ENCODE peak calls at places on chromosomes 7 and 10, in five cellular contexts. I is heart left ventricle, L is lower leg skin, R is heart right ventricle, W is endothelial cell. S is an unnamed sample.

GRCh38 chr7:96359876-96360275 is 38.0 kb upstream of the SLC25A13 start:
- DNase-seq in R (no peak), I (no peak), W (no peak), L (no peak), S (no peak)

GRCh38 chr7:94444808-94445207 is 50.1 kb downstream of the COL1A2 start:
- DNase-seq in I (no peak), R (no peak), L (no peak), W (no peak), S (no peak)

GRCh38 chr10:110636932-110637557 is 7.1 kb upstream of the RBM20 start:
- DNase-seq in R (peak), L (no peak), I (peak), W (no peak), S (no peak)

GRCh38 chr7:137847418-137848050 is 760 bp upstream of the DGKI start:
- DNase-seq in I (no peak), W (peak), R (no peak), L (no peak), S (no peak)

GRCh38 chr7:72153132-72153512 is 259.0 kb downstream of the CALN1 start:
- DNase-seq in L (no peak), W (no peak), I (no peak), R (no peak), S (no peak)

GRCh38 chr7:2681954-2682799 is 5.8 kb upstream of the AMZ1 start:
- DNase-seq in W (no peak), L (no peak), R (no peak), I (no peak), S (no peak)

GRCh38 chr10:131180941-131181855 is 130.3 kb downstream of the TCERG1L start:
- DNase-seq in W (no peak), L (no peak), I (no peak), R (no peak), S (no peak)

GRCh38 chr10:70664702-70665195 is 7.6 kb upstream of the ADAMTS14 start:
- DNase-seq in I (peak), R (peak), L (no peak), W (no peak), S (no peak)

GRCh38 chr10:66349726-66350125 is 576.1 kb upstream of the LRRTM3 start:
- DNase-seq in L (no peak), R (no peak), I (no peak), W (no peak), S (no peak)

GRCh38 chr10:78596556-78596955 is 472.2 kb upstream of the ZMIZ1 start:
- DNase-seq in W (no peak), R (no peak), I (no peak), L (no peak), S (no peak)

GRCh38 chr10:24047201-24047600 is 161.7 kb upstream of the KIAA1217 start:
- DNase-seq in I (no peak), L (no peak), W (no peak), R (no peak), S (no peak)

GRCh38 chr7:50793115-50793946 is 10.6 kb upstream of the GRB10 start:
- DNase-seq in L (no peak), W (peak), I (peak), R (peak), S (no peak)

GRCh38 chr7:27148776-27149641 is 1.4 kb upstream of the HOXA6 start:
- DNase-seq in L (no peak), W (no peak), I (no peak), R (no peak), S (no peak)

GRCh38 chr7:7703427-7703826 is 15.0 kb downstream of the RPA3 start:
- DNase-seq in W (no peak), L (no peak), R (no peak), I (no peak), S (no peak)

GRCh38 chr7:150737265-150738055 is at the start of gene GIMAP5:
- DNase-seq in I (peak), R (no peak), L (no peak), W (no peak), S (peak)

GRCh38 chr10:46016190-46016589 is 14.2 kb downstream of the NCOA4 start:
- DNase-seq in R (no peak), I (no peak), W (no peak), L (no peak), S (no peak)

GRCh38 chr7:42639930-42640329 is 271.9 kb downstream of the C7orf25 start:
- DNase-seq in L (no peak), I (no peak), W (no peak), R (no peak), S (no peak)
- TF ChIP-seq CTCF in L (no peak), I (no peak), W (no peak), R (no peak), S (no peak)

GRCh38 chr10:104151737-104152136 is 29.8 kb downstream of the SFR1 start:
- DNase-seq in W (no peak), L (no peak), I (no peak), R (no peak), S (no peak)

GRCh38 chr10:104150206-104150605 is 28.2 kb downstream of the SFR1 start:
- DNase-seq in I (no peak), L (no peak), R (no peak), W (no peak), S (no peak)

DNA sequence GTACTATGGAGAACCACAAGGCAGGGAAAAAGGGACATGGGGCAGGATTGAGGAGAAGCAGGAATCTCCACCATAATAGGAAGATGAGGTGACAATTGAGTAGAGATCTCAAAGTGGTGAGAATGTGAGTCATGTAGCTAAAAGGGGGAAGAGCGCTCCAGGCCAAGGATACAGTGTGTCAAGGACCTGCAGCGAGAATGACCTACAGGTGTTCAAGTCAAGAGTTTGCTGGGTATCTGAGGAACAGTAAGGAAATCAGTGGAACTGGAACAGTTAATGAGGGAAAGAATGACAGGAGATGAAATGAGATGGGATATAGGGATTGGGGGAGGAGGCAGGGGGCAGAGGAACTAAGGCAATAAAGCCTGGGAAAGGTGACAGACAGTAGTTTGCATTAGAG is 33.6 kb downstream of the SFR1 start:
- DNase-seq in W (no peak), R (no peak), L (no peak), I (no peak), S (no peak)
- TF ChIP-seq CTCF in W (no peak), R (no peak), L (no peak), I (no peak), S (no peak)

GRCh38 chr10:585502-585901 is 104.0 kb downstream of the DIP2C start:
- DNase-seq in L (no peak), W (no peak), I (no peak), R (no peak), S (no peak)
- TF ChIP-seq CTCF in L (no peak), W (no peak), I (no peak), R (no peak), S (no peak)

GRCh38 chr7:4103352-4104091 is 578.6 kb upstream of the FOXK1 start:
- DNase-seq in I (no peak), W (no peak), R (no peak), L (no peak), S (no peak)
- TF ChIP-seq CTCF in I (no peak), W (no peak), R (no peak), L (no peak), S (peak)

S was measured in CD4-positive, alpha-beta T cell.